ENCODE peak calls at places on chromosomes 4 and X, in four cellular contexts. R is GM12878, E is WTC11, D is HepG2. I is an unnamed sample.

GRCh38 chrX:150680974-150681373 is 12.2 kb upstream of the MTMR1 start:
- DNase-seq in R (no peak), E (no peak), D (peak; percentile 7), I (no peak)

GRCh38 chrX:131394384-131394783 is 105.3 kb upstream of the IGSF1 start:
- DNase-seq in R (no peak), E (no peak), D (no peak), I (no peak)

GRCh38 chrX:113048896-113049295 is 208.3 kb upstream of the AMOT start:
- DNase-seq in R (no peak), E (no peak), D (no peak), I (no peak)

GRCh38 chr4:90842960-90843359 is 715.8 kb downstream of the CCSER1 start:
- DNase-seq in R (peak; percentile 49), E (no peak), D (peak; percentile 85), I (no peak)

GRCh38 chrX:154411322-154411980 is at the start of gene TAFAZZIN:
- DNase-seq in R (no peak), E (peak; percentile 60), D (peak; percentile 21), I (peak; percentile 79)

GRCh38 chr4:184103755-184104367 is 113.8 kb downstream of the ENPP6 start:
- DNase-seq in R (no peak), E (peak; percentile 26), D (no peak), I (no peak)

GRCh38 chr4:21512351-21512750 is 436.2 kb downstream of the KCNIP4 start:
- DNase-seq in R (no peak), E (no peak), D (no peak), I (no peak)

GRCh38 chrX:48493890-48494364 is 14.9 kb upstream of the PORCN start:
- DNase-seq in R (no peak), E (peak; percentile 57), D (peak; percentile 55), I (peak; percentile 41)

GRCh38 chr4:56348582-56348981 is 38.7 kb downstream of the AASDH start:
- DNase-seq in R (no peak), E (no peak), D (no peak), I (no peak)

GRCh38 chr4:78551420-78552351 is at the start of gene ANXA3:
- DNase-seq in R (no peak), E (peak; percentile 80), D (no peak), I (peak; percentile 67)

GRCh38 chrX:20205927-20206708 is 60.6 kb downstream of the RPS6KA3 start:
- DNase-seq in R (no peak), E (no peak), D (no peak), I (no peak)

GRCh38 chr4:141046255-141046654 is 87.0 kb downstream of the RNF150 start:
- DNase-seq in R (no peak), E (no peak), D (peak; percentile 10), I (no peak)

GRCh38 chr4:33465565-33465964 is 2745.4 kb downstream of the PCDH7 start:
- DNase-seq in R (no peak), E (no peak), D (no peak), I (no peak)
- TF ChIP-seq TCF7 in R (no peak), E (no peak), D (no peak), I (no peak)

DNA sequence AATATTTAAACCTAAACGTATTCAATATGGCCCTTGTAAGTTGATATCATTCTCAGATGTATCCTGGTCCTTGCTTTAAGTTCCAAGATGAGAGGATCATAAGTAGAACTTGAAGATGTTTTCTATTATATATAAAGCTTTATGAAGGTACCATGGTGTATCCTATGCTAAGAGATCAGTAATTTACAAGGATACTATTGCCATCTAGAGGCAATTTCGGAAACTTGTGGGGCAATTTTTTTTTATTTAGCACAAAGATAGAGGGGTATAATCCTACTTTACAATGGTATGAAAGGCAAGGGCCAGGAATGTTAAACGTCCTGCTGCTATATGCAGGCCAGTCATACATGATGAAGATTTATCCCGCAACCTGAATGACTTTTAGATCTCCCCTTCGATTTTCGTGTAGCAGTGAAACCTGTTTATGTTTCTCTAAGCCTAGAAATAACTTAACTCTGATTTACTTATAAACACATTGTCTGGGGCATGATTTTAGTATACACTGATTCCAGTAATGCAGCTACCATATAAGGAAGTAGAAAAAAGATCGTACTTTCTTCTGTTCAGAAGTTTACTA is 2.5 kb downstream of the SLC25A31 start:
- DNase-seq in R (peak; percentile 12), E (no peak), D (peak; percentile 35), I (no peak)
- TF ChIP-seq TCF7 in R (no peak), E (no peak), D (no peak), I (no peak)

GRCh38 chr4:112516401-112517066 is 554 bp upstream of the NEUROG2 start:
- DNase-seq in R (no peak), E (peak; percentile 73), D (no peak), I (peak; percentile 33)

GRCh38 chr4:112516076-112516385 is at the start of gene NEUROG2:
- DNase-seq in R (no peak), E (peak; percentile 13), D (no peak), I (no peak)

GRCh38 chr4:112518675-112519074 is 2.7 kb upstream of the NEUROG2 start:
- DNase-seq in R (no peak), E (no peak), D (no peak), I (no peak)

GRCh38 chr4:112517067-112517588 is 1.1 kb upstream of the NEUROG2 start:
- DNase-seq in R (peak; percentile 65), E (peak; percentile 66), D (no peak), I (no peak)

GRCh38 chr4:112517911-112518310 is 1.9 kb upstream of the NEUROG2 start:
- DNase-seq in R (no peak), E (no peak), D (no peak), I (no peak)
- TF ChIP-seq TCF7 in R (no peak), E (no peak), D (no peak), I (no peak)

DNA sequence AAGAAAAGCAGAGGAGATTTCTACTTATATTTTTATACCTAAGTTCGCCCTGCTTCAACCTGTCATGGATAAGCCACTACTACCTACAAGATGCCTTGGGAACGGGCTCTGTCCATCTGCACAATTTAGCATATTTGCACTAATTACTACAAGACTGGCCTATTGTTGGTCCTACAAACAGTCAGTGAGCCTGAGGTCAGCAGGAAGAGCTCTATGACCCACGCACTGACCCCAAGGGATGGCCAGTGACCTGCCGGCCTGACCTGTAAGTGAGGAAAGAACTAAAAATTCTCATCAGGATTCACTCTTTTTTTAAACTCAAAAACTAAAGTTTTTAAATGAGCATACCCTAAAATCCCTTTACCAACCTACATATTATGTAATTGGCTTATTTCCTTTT is 142.0 kb downstream of the COL25A1 start:
- DNase-seq in R (no peak), E (no peak), D (no peak), I (no peak)
- TF ChIP-seq TCF7 in R (no peak), E (no peak), D (no peak), I (no peak)

DNA sequence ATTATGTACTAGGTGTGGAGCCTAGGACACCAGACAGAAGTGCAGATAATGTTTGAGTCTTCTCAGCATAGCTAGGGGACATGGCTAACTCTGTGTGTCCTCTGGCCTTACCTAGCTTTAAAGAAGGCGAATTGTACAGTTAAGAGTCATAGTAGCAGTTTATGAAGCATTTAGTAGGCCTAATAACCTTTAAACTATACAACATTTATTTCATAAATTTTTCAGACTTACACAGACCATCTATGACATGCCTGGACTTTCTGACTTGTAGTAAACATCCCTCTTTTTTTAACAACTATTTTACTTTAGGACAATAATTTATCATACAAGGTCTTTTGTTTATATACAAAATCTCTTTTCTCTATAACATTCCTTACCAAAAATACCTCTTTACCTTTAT is 37.4 kb downstream of the ETNPPL start:
- DNase-seq in R (no peak), E (no peak), D (no peak), I (no peak)
- TF ChIP-seq TCF7 in R (no peak), E (no peak), D (no peak), I (no peak)

DNA sequence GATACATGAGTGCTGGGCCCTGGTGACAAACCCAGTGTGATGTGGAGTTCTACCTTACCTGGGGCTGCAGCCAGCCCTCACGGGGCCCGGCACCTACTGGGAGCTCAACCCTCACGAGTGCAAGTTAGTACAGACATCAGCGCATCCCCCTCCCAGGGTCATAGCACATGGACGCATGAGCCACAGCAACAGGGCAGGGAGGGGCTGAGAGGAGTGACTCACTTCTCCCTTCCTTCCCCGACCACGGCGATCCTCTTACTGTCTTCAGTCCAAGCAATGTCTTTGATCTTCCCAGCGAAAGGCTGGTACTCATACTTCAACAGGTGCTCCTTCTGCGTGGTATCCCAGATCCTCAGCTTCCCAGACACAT is 17.8 kb downstream of the WDR1 start:
- DNase-seq in R (no peak), E (no peak), D (no peak), I (no peak)
- TF ChIP-seq TCF7 in R (no peak), E (no peak), D (no peak), I (no peak)

GRCh38 chr4:156196722-156197121 is 243.1 kb upstream of the CTSO start:
- DNase-seq in R (no peak), E (no peak), D (no peak), I (no peak)

GRCh38 chr4:156197216-156197615 is 243.6 kb upstream of the CTSO start:
- DNase-seq in R (no peak), E (peak; percentile 25), D (no peak), I (no peak)

GRCh38 chr4:156198511-156198910 is 244.8 kb upstream of the CTSO start:
- DNase-seq in R (no peak), E (no peak), D (no peak), I (no peak)

GRCh38 chr4:156195914-156196313 is 242.2 kb upstream of the CTSO start:
- DNase-seq in R (peak; percentile 51), E (no peak), D (no peak), I (no peak)

DNA sequence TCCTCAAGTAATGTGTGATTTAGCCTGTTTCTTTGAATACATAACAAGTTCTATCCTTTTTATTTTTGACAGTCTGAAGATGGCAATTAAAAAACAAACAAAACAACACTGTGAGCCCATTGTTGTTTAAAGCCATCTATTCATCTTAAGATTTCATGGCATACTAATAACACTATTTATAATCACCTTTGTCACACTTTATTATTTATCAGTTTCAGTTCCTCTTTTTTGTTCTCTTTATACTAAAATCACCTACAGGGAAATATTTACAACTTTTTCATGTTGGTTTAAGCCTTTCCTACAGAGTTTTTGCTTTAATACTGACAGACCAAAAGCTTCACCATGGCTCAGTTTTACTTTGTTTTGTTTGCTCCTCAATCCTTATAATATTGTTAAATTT is 247.4 kb upstream of the CTSO start:
- DNase-seq in R (peak; percentile 17), E (no peak), D (no peak), I (no peak)
- TF ChIP-seq TCF7 in R (peak; percentile 16), E (no peak), D (no peak), I (no peak)

DNA sequence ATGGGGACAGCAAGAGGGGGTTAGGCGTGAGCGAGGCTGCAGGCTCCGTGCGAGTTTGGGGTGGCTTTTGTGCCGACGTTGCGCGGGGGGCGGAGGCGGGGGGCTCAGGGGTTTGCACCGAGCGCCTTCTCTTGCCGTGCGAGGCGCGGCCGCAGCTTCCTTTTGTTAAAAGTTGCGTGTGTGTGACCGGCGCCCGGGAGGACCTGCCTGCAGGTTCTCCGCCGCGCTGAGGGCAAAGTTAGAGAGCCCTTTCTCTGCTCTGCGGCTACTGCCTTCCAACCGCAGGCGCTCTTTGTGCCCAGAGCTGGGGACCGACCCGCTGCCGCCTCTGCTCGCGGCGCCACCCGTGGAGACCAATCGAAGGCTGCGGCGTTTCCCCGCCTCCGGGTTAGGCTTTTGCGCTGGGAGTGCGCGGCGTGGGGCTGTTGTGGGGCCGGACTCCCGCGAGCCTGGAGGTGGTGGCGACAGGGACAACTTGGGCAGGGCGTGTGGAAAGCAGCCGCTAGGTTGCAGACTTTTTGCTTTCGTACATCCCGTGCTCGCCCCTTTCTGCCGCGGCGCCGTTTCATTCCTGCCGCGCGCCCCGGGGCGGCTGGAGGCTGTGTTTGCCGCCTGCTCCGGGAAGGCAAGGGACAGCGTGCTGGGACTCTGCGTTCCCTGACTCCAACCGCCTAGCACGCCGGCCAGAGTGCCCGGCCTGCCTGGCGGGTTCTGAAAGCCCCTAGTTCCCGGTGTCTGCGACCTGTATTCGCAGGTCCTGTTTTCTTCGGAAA is 750 bp downstream of the KIT start:
- DNase-seq in R (no peak), E (peak; percentile 60), D (peak; percentile 14), I (peak; percentile 55)
- TF ChIP-seq TCF7 in R (no peak), E (no peak), D (no peak), I (no peak)

GRCh38 chrX:7068939-7069367 is 78.6 kb upstream of the STS start:
- DNase-seq in R (no peak), E (peak; percentile 54), D (no peak), I (no peak)
- TF ChIP-seq TCF7 in R (no peak), E (no peak), D (no peak), I (no peak)

I was measured in K562.